ENCODE peak calls at places on chromosomes 12 and 14, in five cellular contexts. U, M, P, R and N are unnamed samples.

GRCh38 chr12:27790179-27790578 is 10.1 kb upstream of the MANSC4 start:
- DNase-seq in P (no peak), U (no peak), M (no peak), R (no peak), N (no peak)

GRCh38 chr12:123293178-123293760 is 21.6 kb upstream of the CDK2AP1 start:
- DNase-seq in U (no peak), M (no peak), R (no peak), P (no peak), N (no peak)

GRCh38 chr12:98592825-98593322 is 612 bp upstream of the SLC25A3 start:
- DNase-seq in M (no peak), U (no peak), P (no peak), R (no peak), N (no peak)

GRCh38 chr12:2017724-2018337 is 13.6 kb upstream of the DCP1B start:
- DNase-seq in R (peak; percentile 79), U (no peak), P (no peak), M (no peak), N (no peak)

GRCh38 chr12:123723765-123724164 is 11.6 kb downstream of the ATP6V0A2 start:
- DNase-seq in R (no peak), P (no peak), U (no peak), M (no peak), N (no peak)

GRCh38 chr12:22518067-22518719 is 26.1 kb downstream of the C2CD5 start:
- DNase-seq in R (peak; percentile 86), U (no peak), M (no peak), P (no peak), N (peak; percentile 45)

GRCh38 chr14:26332966-26333365 is 264.9 kb downstream of the NOVA1 start:
- DNase-seq in P (no peak), U (no peak), R (no peak), M (peak; percentile 64), N (no peak)

GRCh38 chr12:10968765-10969456 is 17.8 kb downstream of the TAS2R50 start:
- DNase-seq in R (peak; percentile 81), M (no peak), U (no peak), P (no peak), N (peak; percentile 47)

GRCh38 chr14:74604896-74605295 is 7.1 kb downstream of the LTBP2 start:
- DNase-seq in U (no peak), R (no peak), M (no peak), P (no peak), N (no peak)

GRCh38 chr12:77648716-77649115 is 182.0 kb upstream of the NAV3 start:
- DNase-seq in R (no peak), M (no peak), P (no peak), U (no peak), N (no peak)

GRCh38 chr12:64893961-64894360 is 69.5 kb downstream of the TBC1D30 start:
- DNase-seq in U (no peak), P (no peak), R (peak; percentile 39), M (no peak), N (no peak)

GRCh38 chr14:56891226-56891625 is 80.9 kb upstream of the OTX2 start:
- DNase-seq in P (no peak), R (no peak), U (no peak), M (no peak), N (no peak)

GRCh38 chr12:69886101-69886500 is 61.1 kb downstream of the MYRFL start:
- DNase-seq in U (no peak), R (no peak), M (no peak), P (no peak), N (no peak)

GRCh38 chr14:42334931-42335330 is 728.3 kb downstream of the LRFN5 start:
- DNase-seq in U (no peak), P (no peak), M (no peak), R (no peak), N (no peak)
- TF ChIP-seq POLR2AphosphoS5 in U (no peak), P (no peak), M (no peak), R (no peak), N (no peak)

GRCh38 chr12:104457746-104458644 is 1.2 kb downstream of the CHST11 start:
- DNase-seq in M (peak; percentile 66), U (no peak), P (no peak), R (peak; percentile 25), N (peak; percentile 88)

GRCh38 chr12:104455594-104456416 is 943 bp upstream of the CHST11 start:
- DNase-seq in M (no peak), U (no peak), P (no peak), R (peak; percentile 9), N (no peak)

GRCh38 chr12:104454997-104455396 is 1.8 kb upstream of the CHST11 start:
- DNase-seq in P (no peak), M (peak; percentile 38), R (peak; percentile 33), U (no peak), N (no peak)

GRCh38 chr12:104456950-104457745 is 400 bp downstream of the CHST11 start:
- DNase-seq in U (no peak), P (no peak), M (peak; percentile 86), R (peak; percentile 79), N (no peak)

GRCh38 chr12:104456417-104456949 is at the start of gene CHST11:
- DNase-seq in P (no peak), M (peak; percentile 87), R (peak; percentile 95), U (no peak), N (peak; percentile 97)
- TF ChIP-seq POLR2A in P (no peak), M (no peak), R (no peak), U (no peak), N (no peak)

DNA sequence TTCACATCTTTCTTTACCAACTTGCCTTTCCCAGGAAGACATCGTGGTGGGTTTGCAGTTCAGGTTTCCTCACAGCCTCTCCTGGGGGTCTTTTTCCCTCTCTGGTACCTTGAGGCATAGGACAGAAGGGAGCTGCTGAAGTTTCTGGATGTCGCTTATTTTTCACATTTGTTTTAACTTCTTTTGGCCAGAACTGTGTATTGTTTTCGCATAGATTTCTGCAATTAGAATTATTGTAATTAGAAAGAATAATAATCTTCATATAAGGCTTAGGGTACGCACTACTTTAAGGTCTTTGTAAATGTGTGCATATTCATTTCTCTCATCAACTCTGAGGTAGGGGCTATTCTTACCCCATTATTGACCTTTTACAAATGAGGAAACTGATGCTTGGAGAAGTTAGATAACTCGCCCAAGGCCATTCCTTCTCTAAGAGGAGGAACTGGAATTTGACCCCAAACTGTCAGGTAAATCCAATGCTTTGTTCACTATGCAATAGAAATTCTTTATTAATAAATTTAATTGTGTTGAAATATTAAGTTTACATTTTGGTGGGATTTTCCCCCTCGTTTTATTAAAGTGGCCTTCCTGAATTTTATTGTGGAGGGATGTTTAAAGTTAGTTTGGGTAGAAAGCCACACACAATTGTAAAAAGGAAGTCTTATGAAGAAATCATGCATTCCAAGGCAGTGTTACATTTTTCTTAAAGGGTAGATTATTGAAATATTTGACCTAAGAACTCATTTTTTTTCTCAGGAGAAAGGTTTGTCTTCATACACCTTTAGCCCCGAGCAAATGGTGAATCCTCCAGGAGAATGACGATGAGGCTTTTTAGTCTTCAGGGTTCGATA is 12.1 kb upstream of the SLC38A2 start:
- DNase-seq in R (no peak), U (no peak), M (no peak), P (no peak), N (no peak)
- TF ChIP-seq POLR2AphosphoS5 in R (no peak), U (no peak), M (no peak), P (no peak), N (no peak)

GRCh38 chr12:14396071-14396470 is 30.6 kb downstream of the ATF7IP start:
- DNase-seq in R (no peak), P (peak; percentile 45), M (no peak), U (no peak), N (no peak)
- TF ChIP-seq POLR2A in R (no peak), P (no peak), M (no peak), U (no peak), N (no peak)

DNA sequence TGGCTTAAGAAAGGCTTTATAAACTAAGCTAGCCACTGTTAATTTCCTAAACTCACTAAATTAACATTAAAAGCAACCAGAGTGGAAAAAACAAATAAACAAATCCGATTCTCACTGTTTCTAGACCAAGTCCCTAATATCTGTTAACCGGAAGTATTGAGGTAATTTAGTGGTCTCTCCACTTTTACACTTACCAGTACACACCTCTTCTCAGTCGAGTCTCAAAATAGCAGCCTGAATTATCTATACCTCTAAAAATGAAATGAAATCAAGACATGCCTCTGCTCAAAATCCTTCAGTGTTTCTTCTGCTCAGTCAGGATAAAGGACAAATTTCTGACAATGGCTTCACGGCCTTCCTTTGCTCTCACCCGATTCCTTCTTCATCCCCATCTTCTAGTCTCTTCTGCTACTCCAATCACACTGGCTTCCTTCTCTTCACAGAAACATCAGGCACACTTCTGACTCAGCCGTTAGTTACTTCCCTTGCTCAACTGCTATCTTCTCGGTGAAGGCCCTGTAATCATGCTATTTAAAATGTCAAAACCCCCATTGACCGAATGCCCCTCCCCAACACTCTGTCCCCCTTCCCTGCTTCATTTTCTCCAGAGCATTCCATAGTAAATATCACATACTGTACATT is 161.3 kb downstream of the KITLG start:
- DNase-seq in P (no peak), U (no peak), M (no peak), R (no peak), N (no peak)
- TF ChIP-seq POLR2AphosphoS5 in P (no peak), U (no peak), M (no peak), R (no peak), N (no peak)

GRCh38 chr14:68282479-68283377 is 463.1 kb downstream of the RAD51B start:
- DNase-seq in M (no peak), P (peak; percentile 86), U (no peak), R (no peak), N (no peak)

GRCh38 chr14:68279777-68280233 is 460.2 kb downstream of the RAD51B start:
- DNase-seq in P (peak; percentile 97), U (no peak), M (no peak), R (no peak), N (no peak)

GRCh38 chr14:68278568-68279436 is 459.2 kb downstream of the RAD51B start:
- DNase-seq in U (no peak), M (no peak), P (no peak), R (no peak), N (no peak)

GRCh38 chr14:68281497-68281896 is 461.9 kb downstream of the RAD51B start:
- DNase-seq in M (no peak), P (no peak), U (no peak), R (no peak), N (no peak)

DNA sequence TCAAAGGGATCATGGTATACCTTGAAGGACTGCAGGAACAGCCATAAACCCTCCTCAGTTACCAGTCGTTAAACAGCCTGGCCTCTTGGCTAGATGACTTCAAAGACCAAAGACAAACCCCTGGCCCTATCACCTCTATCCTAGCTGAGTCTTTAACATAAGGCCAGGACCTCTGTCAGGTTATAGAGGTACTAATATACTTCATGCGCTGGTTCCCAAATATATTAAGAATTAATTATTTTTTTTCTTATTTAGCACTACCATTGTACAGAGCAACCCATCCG is 459.8 kb downstream of the RAD51B start:
- DNase-seq in R (no peak), M (no peak), P (no peak), U (no peak), N (no peak)
- TF ChIP-seq POLR2A in R (no peak), M (no peak), P (peak; percentile 32), U (no peak), N (no peak)

GRCh38 chr14:79584679-79585078 is 626.6 kb downstream of the DIO2 start:
- DNase-seq in U (no peak), M (no peak), P (no peak), R (peak; percentile 26), N (no peak)
- TF ChIP-seq POLR2AphosphoS5 in U (no peak), M (no peak), P (no peak), R (no peak), N (no peak)

GRCh38 chr14:70600382-70601157 is at the start of gene MED6:
- DNase-seq in M (peak; percentile 97), P (peak; percentile 69), R (peak; percentile 91), U (peak; percentile 90), N (peak; percentile 86)
- TF ChIP-seq POLR2A in M (no peak), P (peak; percentile 81), R (peak; percentile 29), U (peak; percentile 10), N (no peak)